ENCODE peak calls at places on chromosomes 12 and 14, in ten cellular contexts. J, P, L, V, D, S, U, W, E and T are unnamed samples.

GRCh38 chr12:1695836-1696670 is 5.2 kb downstream of the ADIPOR2 start:
- DNase-seq in J (no peak), P (no peak), L (peak), V (peak), D (no peak), S (no peak), U (no peak), W (no peak), E (no peak), T (peak)

GRCh38 chr12:122836027-122836921 is 1.0 kb downstream of the HIP1R start:
- DNase-seq in J (peak), P (peak), L (no peak), V (peak), D (no peak), S (no peak), U (peak), W (peak), E (no peak), T (peak)

GRCh38 chr14:91692075-91692474 is 39.8 kb downstream of the CATSPERB start:
- DNase-seq in J (no peak), P (no peak), L (no peak), V (no peak), D (no peak), S (no peak), U (no peak), W (no peak), E (no peak), T (peak)

GRCh38 chr12:70154960-70155589 is 88.2 kb upstream of the CNOT2 start:
- DNase-seq in J (peak), P (peak), L (no peak), V (no peak), D (no peak), S (peak), U (no peak), W (peak), E (peak), T (no peak)

GRCh38 chr12:108633534-108634224 is at the start of gene SELPLG:
- DNase-seq in J (no peak), P (no peak), L (no peak), V (no peak), D (no peak), S (no peak), U (no peak), W (peak), E (no peak), T (no peak)

GRCh38 chr14:81990312-81990761 is 456.7 kb upstream of the SEL1L start:
- DNase-seq in J (peak), P (peak), L (peak), V (peak), D (no peak), S (peak), U (peak), W (peak), E (peak), T (no peak)

GRCh38 chr14:74596747-74597456 is 15.1 kb downstream of the LTBP2 start:
- DNase-seq in J (no peak), P (no peak), L (peak), V (peak), D (no peak), S (no peak), U (peak), W (no peak), E (no peak), T (peak)

GRCh38 chr12:1828863-1829262 is 8.5 kb downstream of the LRTM2 start:
- DNase-seq in J (no peak), P (no peak), L (peak), V (no peak), D (no peak), S (no peak), U (no peak), W (no peak), E (no peak), T (no peak)

GRCh38 chr12:103880299-103881142 is 39.5 kb upstream of the NT5DC3 start:
- DNase-seq in J (peak), P (no peak), L (no peak), V (no peak), D (peak), S (no peak), U (no peak), W (no peak), E (no peak), T (peak)

GRCh38 chr12:57072661-57073060 is 5.9 kb downstream of the NEMP1 start:
- DNase-seq in J (no peak), P (no peak), L (peak), V (peak), D (no peak), S (no peak), U (peak), W (no peak), E (no peak), T (peak)
- H2AFZ ChIP-seq in J (no peak), P (no peak), L (no peak), V (peak), D (peak), S (no peak), U (no peak), W (no peak), E (no peak), T (peak)

GRCh38 chr12:93572712-93573551 is 457 bp downstream of the SOCS2 start:
- DNase-seq in J (peak), P (peak), L (peak), V (peak), D (no peak), S (peak), U (peak), W (no peak), E (no peak), T (peak)

GRCh38 chr12:93571360-93571853 is 1.1 kb upstream of the SOCS2 start:
- DNase-seq in J (peak), P (peak), L (peak), V (peak), D (no peak), S (peak), U (peak), W (no peak), E (peak), T (peak)

GRCh38 chr12:93571854-93572711 is at the start of gene SOCS2:
- DNase-seq in J (peak), P (peak), L (peak), V (peak), D (no peak), S (peak), U (peak), W (no peak), E (no peak), T (peak)

GRCh38 chr12:93570552-93571359 is 1.7 kb upstream of the SOCS2 start:
- DNase-seq in J (peak), P (peak), L (peak), V (peak), D (no peak), S (peak), U (peak), W (peak), E (peak), T (peak)

DNA sequence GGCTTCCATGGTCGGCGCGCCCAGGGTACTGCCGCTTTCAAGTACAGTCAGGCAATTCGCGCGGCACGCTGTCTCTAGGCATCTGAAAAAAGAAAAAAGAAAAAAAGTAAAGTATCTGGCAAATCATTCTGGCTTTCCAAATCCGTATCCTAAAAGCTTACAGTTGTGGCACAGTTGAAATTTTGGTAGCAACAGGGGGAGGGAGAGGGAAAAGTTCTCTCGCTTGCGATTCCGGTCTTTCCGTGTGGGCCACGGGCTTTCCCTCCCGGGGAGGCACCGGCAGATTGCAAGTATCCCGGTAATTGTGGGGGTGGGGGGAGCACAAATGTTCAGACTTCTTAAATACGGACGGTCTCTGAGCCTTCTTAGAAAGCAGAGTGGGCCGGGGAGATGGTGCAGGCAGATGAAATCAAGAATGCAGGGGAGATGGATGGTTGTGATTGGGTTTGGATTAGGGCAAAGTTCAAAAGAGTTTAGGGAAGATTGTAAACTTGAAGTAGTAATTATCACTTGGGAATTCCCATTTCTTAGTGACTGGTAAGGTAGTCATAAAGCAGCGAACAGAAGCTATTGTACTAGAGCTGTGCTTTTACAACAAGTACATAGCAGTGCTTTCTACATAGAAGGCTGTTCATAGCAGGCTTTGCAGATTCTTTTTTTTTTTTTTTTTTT is 1.2 kb downstream of the SOCS2 start:
- DNase-seq in J (peak), P (peak), L (peak), V (peak), D (no peak), S (peak), U (peak), W (no peak), E (no peak), T (peak)
- H2AFZ ChIP-seq in J (no peak), P (no peak), L (no peak), V (peak), D (peak), S (peak), U (peak), W (no peak), E (no peak), T (peak)

GRCh38 chr12:81759215-81759991 is at the start of gene PPFIA2:
- DNase-seq in J (no peak), P (peak), L (peak), V (peak), D (no peak), S (peak), U (peak), W (no peak), E (no peak), T (no peak)

GRCh38 chr12:81757731-81758325 is 1.3 kb downstream of the PPFIA2 start:
- DNase-seq in J (no peak), P (no peak), L (peak), V (no peak), D (no peak), S (no peak), U (no peak), W (no peak), E (no peak), T (no peak)

GRCh38 chr12:81758421-81759214 is 532 bp downstream of the PPFIA2 start:
- DNase-seq in J (no peak), P (peak), L (peak), V (peak), D (no peak), S (peak), U (no peak), W (no peak), E (no peak), T (peak)
- H2AFZ ChIP-seq in J (peak), P (peak), L (peak), V (peak), D (peak), S (peak), U (peak), W (no peak), E (peak), T (peak)

GRCh38 chr14:100727565-100728240 is 1.0 kb downstream of the DLK1 start:
- DNase-seq in J (no peak), P (no peak), L (no peak), V (no peak), D (no peak), S (no peak), U (no peak), W (no peak), E (no peak), T (peak)

GRCh38 chr14:100724061-100724460 is 2.6 kb upstream of the DLK1 start:
- DNase-seq in J (no peak), P (no peak), L (no peak), V (no peak), D (no peak), S (no peak), U (no peak), W (no peak), E (no peak), T (no peak)

GRCh38 chr14:100726467-100726811 is 253 bp upstream of the DLK1 start:
- DNase-seq in J (no peak), P (peak), L (no peak), V (no peak), D (no peak), S (no peak), U (no peak), W (no peak), E (no peak), T (peak)

GRCh38 chr14:100726812-100727564 is at the start of gene DLK1:
- DNase-seq in J (no peak), P (peak), L (no peak), V (no peak), D (no peak), S (no peak), U (no peak), W (no peak), E (no peak), T (peak)

GRCh38 chr14:100725587-100726387 is 905 bp upstream of the DLK1 start:
- DNase-seq in J (no peak), P (no peak), L (no peak), V (no peak), D (no peak), S (no peak), U (no peak), W (no peak), E (no peak), T (peak)
- H2AFZ ChIP-seq in J (no peak), P (no peak), L (no peak), V (no peak), D (no peak), S (no peak), U (peak), W (no peak), E (no peak), T (no peak)